ENCODE peak calls at places on chromosomes 12 and 14, in seven cellular contexts. Q, T, O, J, Y, D and C are unnamed samples.

GRCh38 chr12:115222220-115222619 is 538.2 kb upstream of the TBX3 start:
- DNase-seq in T (no peak), Y (no peak), D (no peak), Q (no peak), O (no peak), J (no peak), C (no peak)

GRCh38 chr14:57275023-57275664 is 6.4 kb downstream of the AP5M1 start:
- DNase-seq in Q (no peak), Y (no peak), O (no peak), D (no peak), J (no peak), T (no peak), C (peak)

GRCh38 chr14:103361868-103362267 is 23.3 kb upstream of the MARK3 start:
- DNase-seq in O (peak), Q (no peak), J (no peak), Y (no peak), T (no peak), D (no peak), C (peak)

GRCh38 chr14:49036236-49036635 is 549.9 kb downstream of the RPS29 start:
- DNase-seq in T (no peak), Q (no peak), D (no peak), J (no peak), Y (no peak), O (no peak), C (no peak)

GRCh38 chr12:87812030-87812429 is 217.2 kb downstream of the C12orf50 start:
- DNase-seq in Y (no peak), O (no peak), J (no peak), T (no peak), Q (no peak), D (no peak), C (peak)

GRCh38 chr12:32836710-32837109 is 59.9 kb downstream of the PKP2 start:
- DNase-seq in Y (no peak), Q (no peak), T (no peak), D (no peak), O (no peak), J (no peak), C (peak)

GRCh38 chr12:56682323-56682722 is 5.8 kb downstream of the PTGES3 start:
- DNase-seq in J (no peak), T (no peak), Q (no peak), D (no peak), Y (no peak), O (no peak), C (no peak)

GRCh38 chr14:62743569-62743968 is 301.7 kb downstream of the KCNH5 start:
- DNase-seq in Q (no peak), J (no peak), T (peak), D (no peak), Y (peak), O (no peak), C (no peak)

GRCh38 chr14:92480856-92481255 is 32.7 kb upstream of the RIN3 start:
- DNase-seq in D (no peak), J (no peak), Y (no peak), O (no peak), Q (no peak), T (no peak), C (no peak)

GRCh38 chr12:8664228-8664963 is 1.8 kb upstream of the MFAP5 start:
- DNase-seq in J (no peak), D (peak), Y (no peak), Q (no peak), T (no peak), O (no peak), C (no peak)